ENCODE peak calls at places on chromosomes 5 and 9, in six cellular contexts. D is A549, Z is stomach, W is gastrocnemius medialis, P is ovary, V is prostate gland. F is an unnamed sample.

GRCh38 chr5:915946-916345 is 23.3 kb downstream of the TRIP13 start:
- DNase-seq in D (no peak), Z (no peak), W (no peak), P (no peak), V (no peak), F (peak)

GRCh38 chr5:98770911-98771322 is 2.5 kb upstream of the RGMB start:
- DNase-seq in W (no peak), Z (no peak), V (no peak), D (peak), P (no peak), F (no peak)

GRCh38 chr5:100890514-100891008 is 12.5 kb downstream of the ST8SIA4 start:
- DNase-seq in Z (no peak), D (no peak), P (no peak), V (no peak), W (no peak), F (no peak)

GRCh38 chr9:16485155-16485554 is 385.3 kb downstream of the BNC2 start:
- DNase-seq in W (no peak), D (no peak), P (no peak), Z (no peak), V (no peak), F (no peak)

GRCh38 chr9:113626735-113627495 is 163.4 kb downstream of the RGS3 start:
- DNase-seq in V (no peak), W (no peak), Z (no peak), P (no peak), D (no peak), F (no peak)

GRCh38 chr5:157564149-157564711 is 11.3 kb downstream of the ADAM19 start:
- DNase-seq in D (no peak), W (no peak), P (no peak), Z (no peak), V (no peak), F (no peak)

GRCh38 chr5:171300358-171300757 is 8.7 kb upstream of the TLX3 start:
- DNase-seq in W (no peak), Z (no peak), P (no peak), V (no peak), D (no peak), F (no peak)

GRCh38 chr9:89044881-89045280 is 53.6 kb downstream of the S1PR3 start:
- DNase-seq in W (no peak), P (no peak), D (no peak), Z (no peak), V (no peak), F (no peak)

GRCh38 chr5:4977421-4977820 is 162.7 kb upstream of the ADAMTS16 start:
- DNase-seq in V (no peak), D (no peak), P (no peak), W (no peak), Z (no peak), F (no peak)

GRCh38 chr9:114456929-114457328 is 48.3 kb downstream of the WHRN start:
- DNase-seq in V (peak), D (no peak), P (no peak), W (no peak), Z (no peak), F (no peak)

GRCh38 chr9:84828101-84828500 is 158.6 kb downstream of the NTRK2 start:
- DNase-seq in P (no peak), Z (no peak), W (no peak), D (no peak), V (no peak), F (no peak)

GRCh38 chr9:112006361-112007020 is 109.9 kb downstream of the UGCG start:
- DNase-seq in V (no peak), D (no peak), Z (no peak), W (no peak), P (no peak), F (no peak)

GRCh38 chr5:180085837-180086236 is 14.3 kb upstream of the RNF130 start:
- DNase-seq in V (no peak), P (no peak), Z (no peak), D (no peak), W (no peak), F (no peak)

GRCh38 chr9:129162497-129162896 is 15.6 kb downstream of the IER5L start:
- DNase-seq in Z (no peak), D (no peak), P (no peak), V (no peak), W (no peak), F (no peak)

GRCh38 chr5:65184780-65185179 is 296.9 kb downstream of the ADAMTS6 start:
- DNase-seq in D (no peak), P (no peak), W (no peak), Z (no peak), V (no peak), F (no peak)

GRCh38 chr9:127626752-127627493 is 14.8 kb downstream of the STXBP1 start:
- DNase-seq in W (no peak), V (no peak), Z (no peak), D (no peak), P (no peak), F (no peak)

GRCh38 chr5:16886793-16887345 is 49.2 kb downstream of the MYO10 start:
- DNase-seq in W (no peak), Z (no peak), D (no peak), V (no peak), P (no peak), F (no peak)

GRCh38 chr5:55551904-55552303 is 17.1 kb upstream of the PLPP1 start:
- DNase-seq in P (no peak), V (no peak), D (no peak), Z (no peak), W (no peak), F (no peak)

GRCh38 chr5:102937916-102938315 is 182.0 kb downstream of the GIN1 start:
- DNase-seq in Z (no peak), D (no peak), P (no peak), W (no peak), V (no peak), F (no peak)

GRCh38 chr9:129726322-129727160 is 26.3 kb downstream of the PTGES start:
- DNase-seq in V (peak), D (peak), W (peak), P (peak), Z (peak), F (peak)

GRCh38 chr9:37464006-37464405 is 1.2 kb downstream of the ZBTB5 start:
- DNase-seq in V (no peak), W (no peak), P (no peak), D (no peak), Z (no peak), F (no peak)

GRCh38 chr5:93107828-93108520 is 473.0 kb downstream of the NR2F1-AS1 start:
- DNase-seq in Z (no peak), D (no peak), P (no peak), V (no peak), W (no peak), F (no peak)

GRCh38 chr9:237858-238345 is 23.2 kb downstream of the DOCK8 start:
- DNase-seq in P (no peak), D (no peak), V (no peak), Z (no peak), W (no peak), F (no peak)

GRCh38 chr9:95363051-95363841 is 45.7 kb upstream of the FANCC start:
- DNase-seq in W (no peak), V (no peak), Z (no peak), P (no peak), D (no peak), F (no peak)

GRCh38 chr9:105251133-105251532 is 6.7 kb downstream of the SLC44A1 start:
- DNase-seq in P (no peak), V (no peak), W (no peak), Z (no peak), D (no peak), F (no peak)

GRCh38 chr9:36415822-36416515 is 15.9 kb upstream of the RNF38 start:
- DNase-seq in V (no peak), Z (no peak), D (no peak), W (no peak), P (no peak), F (no peak)

DNA sequence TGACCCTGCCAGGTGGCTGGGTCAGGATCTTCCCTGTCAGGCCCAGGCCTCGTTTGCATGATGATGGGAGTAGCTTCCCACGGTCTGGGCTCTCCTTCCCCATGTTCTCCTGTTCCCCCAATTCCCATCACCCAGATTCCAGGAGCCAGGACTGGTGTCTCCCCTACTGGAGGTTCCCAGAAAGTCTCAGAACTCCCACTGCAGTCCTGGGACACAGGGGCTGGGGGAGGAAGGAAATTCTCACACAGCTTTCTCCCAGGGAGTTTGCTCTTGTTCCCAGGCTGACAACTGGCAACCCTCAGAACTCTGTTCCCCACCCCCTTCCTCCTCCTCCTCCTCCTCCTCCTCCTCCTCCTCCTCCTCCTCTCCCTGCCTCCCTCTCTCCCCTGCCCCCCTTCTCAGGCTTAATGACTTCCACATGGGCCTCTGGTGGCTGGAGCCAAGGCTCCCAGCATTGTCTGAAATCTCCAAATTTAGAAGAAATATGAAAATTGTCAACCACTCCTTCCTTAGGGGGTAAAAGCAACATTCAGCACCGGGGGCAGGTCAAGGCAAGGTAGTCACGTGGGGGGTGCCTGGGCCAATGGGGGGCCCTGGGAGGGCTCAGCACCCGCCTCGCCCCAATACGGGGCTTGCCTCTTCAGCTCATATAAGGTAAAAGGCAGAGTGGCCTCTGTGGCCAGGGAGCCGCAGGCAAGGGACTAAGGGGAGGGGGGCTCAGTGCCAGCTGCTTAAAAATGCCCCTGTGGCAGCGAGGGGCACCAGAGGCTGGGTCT is 27.3 kb upstream of the IL17B start:
- DNase-seq in Z (no peak), P (peak), V (no peak), W (no peak), D (no peak), F (no peak)
- TF ChIP-seq POLR2A in Z (peak), P (peak), V (peak), W (no peak), D (no peak), F (peak)

DNA sequence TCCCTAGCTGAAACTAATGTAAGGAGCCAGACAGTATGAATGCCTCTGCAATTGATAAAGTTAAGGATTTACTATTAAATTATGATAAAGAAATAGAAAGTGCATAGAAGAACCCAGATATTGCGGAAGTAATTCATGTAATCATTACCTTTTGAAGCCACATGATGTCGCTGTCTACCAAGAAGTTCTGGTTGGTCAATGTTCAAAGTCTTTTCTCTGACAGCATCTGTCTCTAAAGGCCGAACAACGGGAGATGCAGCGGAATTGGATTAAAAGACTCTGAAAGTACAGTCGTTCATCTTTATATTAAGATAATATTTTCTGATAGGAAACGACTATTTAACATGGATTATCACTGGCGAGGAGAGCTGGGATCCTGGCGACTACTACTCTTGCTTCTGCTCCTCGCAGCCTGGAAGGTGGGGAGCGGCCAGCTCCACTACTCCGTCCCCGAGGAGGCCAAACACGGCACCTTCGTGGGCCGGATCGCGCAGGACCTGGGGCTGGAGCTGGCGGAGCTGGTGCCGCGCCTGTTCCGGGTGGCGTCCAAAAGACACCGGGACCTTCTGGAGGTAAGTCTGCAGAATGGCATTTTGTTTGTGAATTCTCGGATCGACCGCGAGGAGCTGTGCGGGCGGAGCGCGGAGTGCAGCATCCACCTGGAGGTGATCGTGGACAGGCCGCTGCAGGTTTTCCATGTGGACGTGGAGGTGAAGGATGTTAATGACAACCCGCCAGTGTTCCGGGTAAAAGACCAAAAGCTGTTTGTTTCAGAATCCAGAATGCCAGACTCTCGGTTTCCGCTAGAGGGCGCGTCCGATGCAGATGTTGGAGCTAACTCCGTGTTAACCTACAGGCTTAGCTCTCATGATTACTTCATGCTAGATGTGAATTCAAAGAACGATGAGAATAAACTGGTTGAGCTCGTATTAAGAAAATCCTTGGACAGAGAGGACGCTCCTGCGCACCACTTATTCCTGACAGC is at the start of gene PCDHA8:
- DNase-seq in Z (no peak), W (no peak), V (no peak), P (no peak), D (peak), F (peak)
- H3K4me3 ChIP-seq in Z (no peak), W (no peak), V (no peak), P (no peak), D (peak), F (no peak)

GRCh38 chr5:159100022-159100927 is 559 bp upstream of the EBF1 start:
- DNase-seq in W (peak), D (peak), Z (peak), P (peak), V (peak), F (peak)
- TF ChIP-seq POLR2A in W (peak), D (peak), Z (no peak), P (peak), V (peak), F (no peak)

GRCh38 chr9:132942541-132943182 is 1.8 kb downstream of the TSC1 start:
- DNase-seq in P (no peak), V (no peak), D (no peak), W (no peak), Z (no peak), F (no peak)
- H3K4me3 ChIP-seq in P (no peak), V (no peak), D (no peak), W (peak), Z (no peak), F (no peak)